ENCODE peak calls at places on chromosomes 5 and 9, in four cellular contexts. One of them, this sample, is unnamed.

GRCh38 chr5:125559296-125559695 is 812.9 kb upstream of the ZNF608 start:
- DNase-seq in K562: no peak
- DNase-seq in GM12878: no peak
- DNase-seq in HepG2: no peak
- DNase-seq in this sample: no peak

GRCh38 chr9:72041775-72042194 is 18.6 kb downstream of the C9orf57 start:
- DNase-seq in K562: no peak
- DNase-seq in GM12878: peak; percentile 1
- DNase-seq in HepG2: no peak
- DNase-seq in this sample: no peak

GRCh38 chr5:69167488-69167845 is 517 bp downstream of the CCNB1 start:
- DNase-seq in K562: peak; percentile 29
- DNase-seq in GM12878: no peak
- DNase-seq in HepG2: no peak
- DNase-seq in this sample: peak; percentile 15

GRCh38 chr9:89386797-89387196 is 68.5 kb downstream of the SECISBP2 start:
- DNase-seq in K562: no peak
- DNase-seq in GM12878: no peak
- DNase-seq in HepG2: no peak
- DNase-seq in this sample: no peak

GRCh38 chr9:71741841-71742648 is 26.3 kb downstream of the CEMIP2 start:
- DNase-seq in K562: peak; percentile 19
- DNase-seq in GM12878: no peak
- DNase-seq in HepG2: peak; percentile 94
- DNase-seq in this sample: peak; percentile 18

GRCh38 chr9:87657893-87658292 is 68.0 kb upstream of the CTSL start:
- DNase-seq in K562: no peak
- DNase-seq in GM12878: no peak
- DNase-seq in HepG2: no peak
- DNase-seq in this sample: no peak

GRCh38 chr5:124289122-124289521 is 457.3 kb downstream of the ZNF608 start:
- DNase-seq in K562: no peak
- DNase-seq in GM12878: no peak
- DNase-seq in HepG2: no peak
- DNase-seq in this sample: no peak

GRCh38 chr5:73312146-73312871 is 136.3 kb downstream of the FOXD1 start:
- DNase-seq in K562: no peak
- DNase-seq in GM12878: no peak
- DNase-seq in HepG2: no peak
- DNase-seq in this sample: no peak

GRCh38 chr9:106862115-106862945 is 636 bp upstream of the ZNF462 start:
- DNase-seq in K562: no peak
- DNase-seq in GM12878: no peak
- DNase-seq in HepG2: no peak
- DNase-seq in this sample: peak; percentile 19

GRCh38 chr5:149049371-149049781 is 13.5 kb downstream of the SH3TC2 start:
- DNase-seq in K562: no peak
- DNase-seq in GM12878: no peak
- DNase-seq in HepG2: peak; percentile 47
- DNase-seq in this sample: no peak

GRCh38 chr5:138724470-138725146 is 28.6 kb upstream of the CTNNA1 start:
- DNase-seq in K562: no peak
- DNase-seq in GM12878: no peak
- DNase-seq in HepG2: no peak
- DNase-seq in this sample: no peak

GRCh38 chr5:57887851-57888621 is 405.4 kb upstream of the ACTBL2 start:
- DNase-seq in K562: no peak
- DNase-seq in GM12878: no peak
- DNase-seq in HepG2: peak; percentile 23
- DNase-seq in this sample: peak; percentile 42

GRCh38 chr9:124340219-124341069 is 74.8 kb downstream of the PSMB7 start:
- DNase-seq in K562: no peak
- DNase-seq in GM12878: no peak
- DNase-seq in HepG2: no peak
- DNase-seq in this sample: no peak

GRCh38 chr5:79020861-79021561 is 35.9 kb upstream of the ARSB start:
- DNase-seq in K562: peak; percentile 28
- DNase-seq in GM12878: no peak
- DNase-seq in HepG2: peak; percentile 27
- DNase-seq in this sample: peak; percentile 66

GRCh38 chr9:115276621-115277020 is 158.7 kb upstream of the TNC start:
- DNase-seq in K562: no peak
- DNase-seq in GM12878: no peak
- DNase-seq in HepG2: no peak
- DNase-seq in this sample: no peak

GRCh38 chr9:82247318-82247717 is 258.7 kb downstream of the SPATA31D1 start:
- DNase-seq in K562: no peak
- DNase-seq in GM12878: no peak
- DNase-seq in HepG2: no peak
- DNase-seq in this sample: no peak
- TF ChIP-seq FOXM1 in K562: no peak
- TF ChIP-seq FOXM1 in GM12878: no peak
- TF ChIP-seq FOXM1 in HepG2: no peak
- TF ChIP-seq FOXM1 in this sample: no peak

GRCh38 chr9:35910613-35911488 is 1.6 kb downstream of the SPAAR start:
- DNase-seq in K562: peak; percentile 32
- DNase-seq in GM12878: no peak
- DNase-seq in HepG2: peak; percentile 58
- DNase-seq in this sample: peak; percentile 41
- TF ChIP-seq FOXK2 in K562: no peak
- TF ChIP-seq FOXK2 in GM12878: no peak
- TF ChIP-seq FOXK2 in HepG2: no peak
- TF ChIP-seq FOXK2 in this sample: no peak

GRCh38 chr9:129897263-129897662 is 62.0 kb downstream of the USP20 start:
- DNase-seq in K562: no peak
- DNase-seq in GM12878: no peak
- DNase-seq in HepG2: no peak
- DNase-seq in this sample: no peak

GRCh38 chr9:129898205-129898604 is 62.9 kb downstream of the USP20 start:
- DNase-seq in K562: peak; percentile 21
- DNase-seq in GM12878: no peak
- DNase-seq in HepG2: no peak
- DNase-seq in this sample: no peak

GRCh38 chr9:129895376-129896268 is 60.4 kb downstream of the USP20 start:
- DNase-seq in K562: no peak
- DNase-seq in GM12878: no peak
- DNase-seq in HepG2: no peak
- DNase-seq in this sample: no peak

GRCh38 chr9:129891519-129891918 is 56.3 kb downstream of the USP20 start:
- DNase-seq in K562: no peak
- DNase-seq in GM12878: no peak
- DNase-seq in HepG2: no peak
- DNase-seq in this sample: no peak

GRCh38 chr9:129894106-129894823 is 59.0 kb downstream of the USP20 start:
- DNase-seq in K562: no peak
- DNase-seq in GM12878: peak; percentile 16
- DNase-seq in HepG2: no peak
- DNase-seq in this sample: no peak
- TF ChIP-seq FOXM1 in K562: no peak
- TF ChIP-seq FOXM1 in GM12878: no peak
- TF ChIP-seq FOXM1 in HepG2: no peak
- TF ChIP-seq FOXM1 in this sample: no peak

GRCh38 chr5:163434410-163434866 is 3.0 kb upstream of the CCNG1 start:
- DNase-seq in K562: no peak
- DNase-seq in GM12878: no peak
- DNase-seq in HepG2: no peak
- DNase-seq in this sample: no peak
- TF ChIP-seq FOXK2 in K562: no peak
- TF ChIP-seq FOXK2 in GM12878: no peak
- TF ChIP-seq FOXK2 in HepG2: no peak
- TF ChIP-seq FOXK2 in this sample: no peak